ENCODE peak calls at places on chromosome 1, in seven cellular contexts. N is lung, J is uterus, W is dorsolateral prefrontal cortex, G is cardiac muscle cell, P is AG04450, D is WERI-Rb-1. F is an unnamed sample.
A peak's percentile ranks its signal among the peaks of the same experiment; 100 is the strongest.

GRCh38 chr1:206911064-206911663 is 10.6 kb downstream of the FCMR start:
- DNase-seq in W (no peak), N (no peak), P (no peak), D (peak; percentile 58), J (peak; percentile 51), G (peak; percentile 82), F (no peak)

GRCh38 chr1:106380772-106381171 is 675.7 kb upstream of the PRMT6 start:
- DNase-seq in G (no peak), D (no peak), W (no peak), P (no peak), J (no peak), N (no peak), F (no peak)

GRCh38 chr1:56453016-56453721 is 126.2 kb downstream of the PLPP3 start:
- DNase-seq in N (no peak), G (no peak), W (no peak), J (peak; percentile 49), P (no peak), D (no peak), F (no peak)

GRCh38 chr1:26745191-26745590 is 42.6 kb upstream of the PIGV start:
- DNase-seq in N (no peak), J (no peak), D (no peak), W (no peak), P (no peak), G (peak; percentile 31), F (no peak)

GRCh38 chr1:30324251-30325084 is 398.9 kb downstream of the MATN1 start:
- DNase-seq in W (no peak), N (no peak), D (no peak), J (no peak), P (no peak), G (no peak), F (no peak)

GRCh38 chr1:226060976-226061792 is 1.3 kb upstream of the H3-3A start:
- DNase-seq in P (no peak), J (no peak), G (no peak), N (no peak), D (no peak), W (no peak), F (no peak)

GRCh38 chr1:53807916-53808315 is 30.2 kb downstream of the NDC1 start:
- DNase-seq in N (no peak), J (no peak), G (no peak), D (no peak), P (peak; percentile 75), W (no peak), F (no peak)

GRCh38 chr1:97051823-97052222 is 330.2 kb downstream of the PTBP2 start:
- DNase-seq in J (no peak), W (no peak), G (no peak), N (no peak), D (no peak), P (no peak), F (no peak)

GRCh38 chr1:165288301-165289120 is 68.0 kb downstream of the LMX1A start:
- DNase-seq in D (peak; percentile 69), N (no peak), J (no peak), P (no peak), W (no peak), G (peak; percentile 6), F (no peak)

GRCh38 chr1:196459383-196459782 is 148.9 kb downstream of the KCNT2 start:
- DNase-seq in D (no peak), P (no peak), W (no peak), G (peak; percentile 63), N (no peak), J (no peak), F (no peak)

GRCh38 chr1:238329671-238330070 is 438.9 kb upstream of the ZP4 start:
- DNase-seq in P (no peak), D (no peak), N (no peak), W (no peak), J (no peak), G (no peak), F (peak; percentile 53)

GRCh38 chr1:32020338-32020737 is 6.7 kb downstream of the KHDRBS1 start:
- DNase-seq in G (no peak), P (no peak), W (no peak), D (no peak), N (no peak), J (no peak), F (no peak)

GRCh38 chr1:185567006-185567405 is 167.2 kb upstream of the HMCN1 start:
- DNase-seq in D (no peak), W (no peak), N (no peak), P (no peak), J (no peak), G (peak; percentile 79), F (no peak)

GRCh38 chr1:69613414-69613813 is 45.7 kb downstream of the LRRC7 start:
- DNase-seq in D (no peak), P (no peak), G (no peak), J (no peak), N (no peak), W (no peak), F (no peak)

GRCh38 chr1:24981632-24982007 is 51.5 kb upstream of the RUNX3 start:
- DNase-seq in D (no peak), N (no peak), G (no peak), P (no peak), J (no peak), W (no peak), F (no peak)

GRCh38 chr1:21385022-21385421 is 54.9 kb upstream of the NBPF3 start:
- DNase-seq in G (no peak), D (peak; percentile 44), N (no peak), J (no peak), P (no peak), W (no peak), F (no peak)

GRCh38 chr1:220690140-220691038 is at the start of gene C1orf115:
- DNase-seq in D (peak; percentile 84), W (peak; percentile 41), J (peak; percentile 47), N (peak; percentile 81), G (peak; percentile 62), P (no peak), F (no peak)

GRCh38 chr1:231625975-231626534 is 535 bp upstream of the DISC1 start:
- DNase-seq in G (no peak), N (no peak), J (no peak), D (no peak), W (no peak), P (no peak), F (no peak)

GRCh38 chr1:18119289-18119688 is 11.7 kb downstream of the IGSF21 start:
- DNase-seq in J (no peak), D (no peak), P (no peak), N (no peak), G (no peak), W (no peak), F (no peak)

GRCh38 chr1:6491480-6491962 is at the start of gene PLEKHG5:
- DNase-seq in D (no peak), G (peak; percentile 41), N (no peak), P (no peak), W (no peak), J (no peak), F (no peak)

GRCh38 chr1:5465281-5465680 is 526.9 kb downstream of the NPHP4 start:
- DNase-seq in P (no peak), G (no peak), J (no peak), W (no peak), N (no peak), D (peak; percentile 32), F (no peak)

GRCh38 chr1:92956254-92956653 is 5.0 kb downstream of the DIPK1A start:
- DNase-seq in N (no peak), J (no peak), D (no peak), P (no peak), G (no peak), W (no peak), F (no peak)

GRCh38 chr1:6745073-6745472 is 40.2 kb upstream of the CAMTA1 start:
- DNase-seq in P (no peak), N (no peak), J (no peak), D (no peak), W (no peak), G (no peak), F (no peak)

GRCh38 chr1:173112129-173112528 is 61.4 kb upstream of the TNFSF18 start:
- DNase-seq in J (no peak), P (no peak), N (no peak), D (no peak), W (no peak), G (peak; percentile 71), F (no peak)

GRCh38 chr1:116166655-116167054 is 55.5 kb downstream of the MAB21L3 start:
- DNase-seq in P (no peak), D (no peak), W (no peak), J (no peak), G (no peak), N (no peak), F (no peak)

GRCh38 chr1:175169305-175170018 is 23.1 kb downstream of the KIAA0040 start:
- DNase-seq in W (no peak), P (no peak), J (no peak), G (peak; percentile 22), D (no peak), N (no peak), F (peak; percentile 68)

GRCh38 chr1:33050221-33051076 is 13.8 kb upstream of the AK2 start:
- DNase-seq in P (peak; percentile 68), W (no peak), N (no peak), D (no peak), J (no peak), G (peak; percentile 84), F (no peak)
- TF ChIP-seq CTCF in P (peak; percentile 28), W (no peak), N (no peak), D (peak; percentile 20), J (no peak), G (peak; percentile 17), F (peak; percentile 42)

GRCh38 chr1:212037900-212038299 is 2.4 kb downstream of the DTL start:
- DNase-seq in J (no peak), W (no peak), G (no peak), N (no peak), D (no peak), P (no peak), F (no peak)
- H3K4me3 ChIP-seq in J (no peak overlapping the region), W (no peak overlapping the region), G (no peak overlapping the region), N (no peak overlapping the region), D (no peak overlapping the region), P (no peak overlapping the region), F (no peak overlapping the region)

DNA sequence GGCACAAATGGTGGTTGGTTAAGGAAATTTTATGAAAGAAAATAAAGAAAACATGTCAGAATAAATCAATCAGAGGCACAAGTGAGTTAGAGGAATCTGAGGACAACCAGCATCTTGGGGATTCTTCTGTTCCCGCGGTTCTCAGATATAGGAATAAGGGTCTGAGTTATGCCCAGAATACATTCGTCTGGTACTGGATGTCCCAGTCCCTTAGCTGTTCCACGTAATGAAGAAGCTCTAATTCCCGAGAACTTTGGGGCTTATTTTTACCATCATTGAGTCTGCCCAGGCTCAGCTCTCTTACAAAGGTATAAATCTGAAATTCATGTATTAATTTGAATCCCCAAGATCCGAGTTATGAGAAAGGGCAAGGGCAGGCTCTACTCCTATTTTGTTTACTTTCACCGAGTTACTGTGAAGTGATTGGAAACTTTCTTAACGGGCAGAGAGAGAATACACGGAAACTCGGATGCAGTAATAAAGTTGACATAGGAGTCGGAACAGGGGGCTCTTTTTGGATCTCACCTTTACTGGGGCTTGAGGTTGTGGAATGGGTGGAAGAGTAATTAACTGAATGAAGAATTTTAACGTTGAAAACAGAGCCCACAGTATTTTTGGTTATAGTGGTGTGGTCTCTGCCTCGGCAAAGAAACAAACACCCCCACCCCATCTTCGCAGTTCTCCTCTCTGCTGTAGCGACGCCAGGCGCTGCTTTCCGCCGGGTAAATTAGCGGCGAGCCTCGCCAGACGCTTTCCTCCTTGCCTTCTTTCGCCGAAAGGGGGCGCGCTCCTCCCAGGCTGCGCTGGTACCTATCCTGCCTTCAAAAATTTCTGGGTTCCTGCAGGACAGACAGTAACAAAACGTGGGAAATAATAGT is 7.1 kb downstream of the PRRX1 start:
- DNase-seq in W (peak; percentile 47), D (no peak), P (no peak), N (no peak), J (peak; percentile 84), G (peak; percentile 78), F (no peak)
- TF ChIP-seq CTCF in W (peak; percentile 68), D (no peak), P (peak; percentile 74), N (peak; percentile 28), J (peak; percentile 66), G (peak; percentile 85), F (peak; percentile 69)

GRCh38 chr1:166874464-166874863 is 1.6 kb downstream of the TADA1 start:
- DNase-seq in W (no peak), J (no peak), D (peak; percentile 19), P (no peak), N (no peak), G (no peak), F (no peak)
- H3K4me3 ChIP-seq in W (no peak overlapping the region), J (no peak overlapping the region), D (no peak overlapping the region), P (no peak overlapping the region), N (no peak overlapping the region), G (no peak overlapping the region), F (no peak overlapping the region)

F was measured in epithelial cell of proximal tubule.